ENCODE peak calls at places on chromosome 5, in four cellular contexts. O, Q, S and C are unnamed samples.

GRCh38 chr5:95852567-95852966 is 30.0 kb upstream of the GLRX start:
- DNase-seq in Q (no peak), S (no peak), O (no peak), C (no peak)

GRCh38 chr5:176851871-176852270 is 41.5 kb downstream of the UNC5A start:
- DNase-seq in O (no peak), Q (no peak), S (no peak), C (no peak)

GRCh38 chr5:172887735-172888134 is 53.7 kb downstream of the ERGIC1 start:
- DNase-seq in O (no peak), Q (peak), S (no peak), C (no peak)

GRCh38 chr5:172733179-172733973 is 37.6 kb downstream of the DUSP1 start:
- DNase-seq in O (peak), Q (peak), S (no peak), C (no peak)

GRCh38 chr5:175390352-175391083 is 53.5 kb downstream of the DRD1 start:
- DNase-seq in Q (no peak), S (no peak), O (no peak), C (no peak)

GRCh38 chr5:144189800-144190429 is 19.2 kb downstream of the KCTD16 start:
- DNase-seq in O (no peak), S (no peak), Q (peak), C (peak)

GRCh38 chr5:6599739-6600138 is 33.1 kb downstream of the NSUN2 start:
- DNase-seq in S (no peak), O (no peak), Q (no peak), C (no peak)

GRCh38 chr5:67659288-67659687 is 462.7 kb upstream of the CD180 start:
- DNase-seq in S (no peak), Q (no peak), O (no peak), C (no peak)

GRCh38 chr5:78666041-78666444 is 17.5 kb upstream of the LHFPL2 start:
- DNase-seq in O (peak), S (no peak), Q (peak), C (no peak)

GRCh38 chr5:98865690-98866089 is 63.1 kb downstream of the CHD1 start:
- DNase-seq in O (no peak), S (no peak), Q (no peak), C (no peak)

GRCh38 chr5:149372041-149372805 is 6.9 kb downstream of the IL17B start:
- DNase-seq in S (no peak), O (no peak), Q (no peak), C (no peak)

GRCh38 chr5:6596388-6596787 is 36.5 kb downstream of the NSUN2 start:
- DNase-seq in Q (no peak), S (no peak), O (no peak), C (no peak)

GRCh38 chr5:134145061-134145757 is 30.7 kb downstream of the TCF7 start:
- DNase-seq in Q (no peak), S (no peak), O (no peak), C (no peak)
- TF ChIP-seq MAZ in Q (no peak), S (no peak), O (no peak), C (no peak)

GRCh38 chr5:139995929-139996328 is 47.2 kb downstream of the NRG2 start:
- DNase-seq in S (no peak), O (no peak), Q (no peak), C (no peak)
- TF ChIP-seq MAZ in S (no peak), O (no peak), Q (no peak), C (no peak)

GRCh38 chr5:52560366-52560765 is 227.3 kb upstream of the ITGA1 start:
- DNase-seq in O (no peak), Q (no peak), S (no peak), C (no peak)
- TF ChIP-seq MAZ in O (no peak), Q (no peak), S (no peak), C (no peak)

DNA sequence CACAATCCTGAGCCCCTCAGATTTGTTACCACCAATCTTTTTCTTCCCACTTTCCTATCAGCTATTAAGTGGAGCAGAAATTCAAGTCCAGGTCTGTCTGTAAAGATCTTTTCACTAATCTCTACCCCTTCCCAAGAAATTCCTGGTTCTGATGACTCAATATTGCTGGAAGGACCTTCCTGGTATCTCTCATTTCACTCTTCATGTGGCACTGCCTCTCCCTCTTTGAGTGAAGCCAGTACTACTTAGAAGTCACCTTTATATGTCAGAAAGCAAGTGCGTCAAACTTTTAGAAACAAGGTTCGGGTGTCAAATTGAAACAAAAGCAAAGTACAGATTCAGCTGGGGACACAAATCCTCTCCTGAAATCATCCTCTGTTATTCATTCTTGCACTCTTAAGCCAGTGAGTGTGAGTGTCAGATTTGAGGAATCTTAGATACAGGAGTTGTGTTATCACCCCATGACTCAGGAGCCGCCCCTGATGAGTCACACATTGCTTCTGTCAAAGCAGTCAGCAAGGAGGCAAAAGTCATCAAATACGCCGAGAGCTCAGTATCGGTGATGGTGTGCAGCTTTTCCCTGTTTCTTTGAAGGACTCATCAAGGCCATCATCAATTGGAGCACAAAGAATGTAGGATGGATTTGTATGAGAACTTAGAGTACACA is 313.0 kb downstream of the CETN3 start:
- DNase-seq in S (peak), O (peak), Q (peak), C (peak)
- TF ChIP-seq MAZ in S (no peak), O (no peak), Q (no peak), C (no peak)

GRCh38 chr5:73039082-73039481 is 81.3 kb upstream of the TMEM171 start:
- DNase-seq in O (no peak), S (peak), Q (peak), C (no peak)
- TF ChIP-seq MAZ in O (no peak), S (no peak), Q (no peak), C (no peak)

GRCh38 chr5:116554764-116555163 is 19.9 kb downstream of the SEMA6A start:
- DNase-seq in S (no peak), O (peak), Q (no peak), C (no peak)
- TF ChIP-seq MAZ in S (no peak), O (no peak), Q (no peak), C (no peak)

DNA sequence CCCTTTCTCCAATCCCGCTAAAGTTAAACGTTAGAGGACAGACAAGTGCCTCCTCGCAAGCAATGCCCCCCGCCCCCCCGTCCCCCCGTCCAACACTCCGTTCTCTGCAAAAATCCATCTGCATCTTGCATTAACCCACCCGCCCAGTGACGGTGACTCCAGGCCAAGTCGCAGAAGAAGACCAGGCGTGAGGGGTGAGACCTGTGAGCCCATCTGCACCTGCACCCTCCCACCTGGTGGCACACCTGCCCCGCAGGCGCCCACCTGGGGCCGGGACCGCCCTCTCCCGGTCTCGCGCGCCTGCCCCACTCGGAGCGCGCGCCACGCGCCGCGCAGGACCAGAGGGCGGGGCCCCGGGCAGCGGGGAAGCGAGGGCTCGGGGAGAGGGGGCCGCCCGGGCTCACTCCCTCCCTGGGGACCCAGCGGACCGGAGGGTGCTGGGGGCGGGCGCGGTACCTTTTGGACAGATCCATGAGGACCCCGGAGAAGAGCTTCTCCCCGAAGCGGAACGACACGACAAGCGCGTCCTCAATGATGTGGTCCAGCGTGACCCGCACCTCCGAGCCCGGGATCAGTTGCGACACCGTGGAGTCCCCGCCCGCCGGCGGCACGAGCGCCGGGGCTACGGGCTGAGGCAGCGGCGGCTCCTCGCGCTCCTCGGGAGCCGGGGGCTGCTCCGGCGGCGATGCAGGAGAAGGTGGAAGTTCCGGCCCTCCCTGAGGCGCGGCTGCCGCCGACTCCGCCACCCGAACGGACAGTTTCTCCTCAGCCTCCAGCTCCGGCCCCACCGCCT is 705 bp downstream of the PWWP2A start:
- DNase-seq in S (peak), O (no peak), Q (no peak), C (peak)
- TF ChIP-seq MAZ in S (peak), O (no peak), Q (peak), C (no peak)

GRCh38 chr5:180069589-180070247 is 1.8 kb downstream of the RNF130 start:
- DNase-seq in O (peak), Q (no peak), S (no peak), C (no peak)

GRCh38 chr5:180070726-180071417 is 687 bp downstream of the RNF130 start:
- DNase-seq in O (no peak), S (peak), Q (peak), C (peak)

GRCh38 chr5:180071418-180072255 is at the start of gene RNF130:
- DNase-seq in S (peak), O (peak), Q (peak), C (peak)

GRCh38 chr5:180068519-180069090 is 3.0 kb downstream of the RNF130 start:
- DNase-seq in S (no peak), Q (no peak), O (no peak), C (no peak)

GRCh38 chr5:180067986-180068385 is 3.6 kb downstream of the RNF130 start:
- DNase-seq in Q (no peak), O (no peak), S (no peak), C (no peak)
- TF ChIP-seq MAZ in Q (no peak), O (no peak), S (no peak), C (no peak)

GRCh38 chr5:167877924-167878323 is 413.5 kb upstream of the WWC1 start:
- DNase-seq in O (no peak), S (no peak), Q (no peak), C (no peak)

GRCh38 chr5:167877319-167877718 is 414.1 kb upstream of the WWC1 start:
- DNase-seq in O (no peak), S (no peak), Q (no peak), C (no peak)
- TF ChIP-seq MAZ in O (no peak), S (no peak), Q (no peak), C (no peak)

GRCh38 chr5:124908603-124909451 is 162.4 kb upstream of the ZNF608 start:
- DNase-seq in O (peak), S (no peak), Q (peak), C (no peak)
- TF ChIP-seq MAZ in O (no peak), S (no peak), Q (no peak), C (no peak)